ENCODE peak calls at places on chromosomes 3 and 15, in five cellular contexts. X, N, T, A and K are unnamed samples.

GRCh38 chr15:28082891-28083688 is 16.0 kb downstream of the OCA2 start:
- DNase-seq in X (no peak), N (no peak), T (no peak), A (no peak), K (no peak)

GRCh38 chr3:71319771-71320170 is 263.8 kb downstream of the FOXP1 start:
- DNase-seq in X (no peak), N (no peak), T (no peak), A (no peak), K (no peak)

GRCh38 chr3:43371494-43371893 is 85.2 kb downstream of the SNRK start:
- DNase-seq in X (no peak), N (no peak), T (no peak), A (no peak), K (no peak)

GRCh38 chr3:196524527-196524926 is 9.4 kb upstream of the SMCO1 start:
- DNase-seq in X (no peak), N (no peak), T (peak), A (no peak), K (no peak)

GRCh38 chr3:4696266-4696665 is 203.1 kb downstream of the ITPR1 start:
- DNase-seq in X (no peak), N (no peak), T (no peak), A (no peak), K (no peak)

GRCh38 chr3:52240059-52240885 is 1.3 kb upstream of the TWF2 start:
- DNase-seq in X (no peak), N (peak), T (peak), A (no peak), K (peak)

GRCh38 chr15:101725073-101725472 is 800 bp upstream of the TARS3 start:
- DNase-seq in X (no peak), N (no peak), T (no peak), A (no peak), K (no peak)

GRCh38 chr15:70493787-70494514 is 269.4 kb downstream of the UACA start:
- DNase-seq in X (no peak), N (peak), T (no peak), A (no peak), K (no peak)

GRCh38 chr15:34436956-34437442 is 609 bp downstream of the GOLGA8A start:
- DNase-seq in X (peak), N (peak), T (peak), A (peak), K (no peak)

GRCh38 chr3:197520311-197521276 is 35.2 kb downstream of the BDH1 start:
- DNase-seq in X (no peak), N (peak), T (peak), A (peak), K (no peak)

GRCh38 chr3:46690798-46691197 is 2.7 kb downstream of the ALS2CL start:
- DNase-seq in X (peak), N (no peak), T (peak), A (peak), K (no peak)

GRCh38 chr15:29129903-29130302 is 139.7 kb downstream of the NSMCE3 start:
- DNase-seq in X (no peak), N (no peak), T (no peak), A (no peak), K (no peak)

GRCh38 chr3:183664913-183665381 is 29.5 kb downstream of the KLHL24 start:
- DNase-seq in X (no peak), N (peak), T (peak), A (no peak), K (no peak)

GRCh38 chr15:72758195-72758594 is 25.4 kb downstream of the ADPGK start:
- DNase-seq in X (no peak), N (peak), T (peak), A (no peak), K (peak)

GRCh38 chr15:50778089-50778488 is 12.6 kb upstream of the SPPL2A start:
- DNase-seq in X (no peak), N (no peak), T (no peak), A (no peak), K (no peak)

GRCh38 chr3:71069797-71070196 is 513.7 kb downstream of the FOXP1 start:
- DNase-seq in X (peak), N (no peak), T (peak), A (peak), K (no peak)

GRCh38 chr3:133393691-133394474 is 6.0 kb upstream of the BFSP2 start:
- DNase-seq in X (no peak), N (peak), T (peak), A (no peak), K (no peak)

GRCh38 chr3:15797600-15798303 is at the start of gene ANKRD28:
- DNase-seq in X (no peak), N (peak), T (peak), A (no peak), K (peak)

GRCh38 chr15:89167267-89168176 is 53.9 kb downstream of the RLBP1 start:
- DNase-seq in X (no peak), N (peak), T (peak), A (peak), K (no peak)

GRCh38 chr15:79310612-79310984 is 314 bp upstream of the TMED3 start:
- DNase-seq in X (no peak), N (peak), T (peak), A (no peak), K (no peak)

GRCh38 chr3:186254676-186255665 is 107.1 kb downstream of the DGKG start:
- DNase-seq in X (no peak), N (no peak), T (peak), A (no peak), K (no peak)

GRCh38 chr15:60695713-60696522 is 217.0 kb upstream of the ICE2 start:
- DNase-seq in X (no peak), N (peak), T (no peak), A (no peak), K (no peak)

GRCh38 chr3:42839616-42840015 is 30.4 kb downstream of the ACKR2 start:
- DNase-seq in X (no peak), N (peak), T (peak), A (peak), K (peak)

GRCh38 chr15:28975766-28976179 is 90.0 kb downstream of the APBA2 start:
- DNase-seq in X (no peak), N (peak), T (peak), A (no peak), K (peak)

GRCh38 chr3:134039161-134039862 is 9.6 kb upstream of the SLCO2A1 start:
- DNase-seq in X (no peak), N (no peak), T (no peak), A (peak), K (no peak)

GRCh38 chr3:195178124-195178910 is 92.6 kb downstream of the XXYLT1 start:
- DNase-seq in X (peak), N (no peak), T (no peak), A (peak), K (no peak)

GRCh38 chr3:116440196-116440595 is 5.1 kb downstream of the LSAMP start:
- DNase-seq in X (no peak), N (peak), T (peak), A (no peak), K (no peak)

GRCh38 chr3:81472600-81473362 is 288.7 kb downstream of the GBE1 start:
- DNase-seq in X (no peak), N (peak), T (no peak), A (no peak), K (no peak)

GRCh38 chr3:112007641-112008040 is 8.9 kb downstream of the TAGLN3 start:
- DNase-seq in X (no peak), N (no peak), T (peak), A (peak), K (peak)

GRCh38 chr3:48564022-48564421 is 441 bp upstream of the UCN2 start:
- DNase-seq in X (peak), N (peak), T (peak), A (peak), K (peak)

GRCh38 chr3:65342084-65342683 is 654.4 kb upstream of the ADAMTS9 start:
- DNase-seq in X (peak), N (peak), T (peak), A (peak), K (no peak)

GRCh38 chr15:40769310-40770146 is at the start of gene C15orf62:
- DNase-seq in X (no peak), N (peak), T (peak), A (peak), K (no peak)

GRCh38 chr3:111031538-111031937 is 40.1 kb upstream of the NECTIN3 start:
- DNase-seq in X (no peak), N (no peak), T (no peak), A (no peak), K (no peak)

DNA sequence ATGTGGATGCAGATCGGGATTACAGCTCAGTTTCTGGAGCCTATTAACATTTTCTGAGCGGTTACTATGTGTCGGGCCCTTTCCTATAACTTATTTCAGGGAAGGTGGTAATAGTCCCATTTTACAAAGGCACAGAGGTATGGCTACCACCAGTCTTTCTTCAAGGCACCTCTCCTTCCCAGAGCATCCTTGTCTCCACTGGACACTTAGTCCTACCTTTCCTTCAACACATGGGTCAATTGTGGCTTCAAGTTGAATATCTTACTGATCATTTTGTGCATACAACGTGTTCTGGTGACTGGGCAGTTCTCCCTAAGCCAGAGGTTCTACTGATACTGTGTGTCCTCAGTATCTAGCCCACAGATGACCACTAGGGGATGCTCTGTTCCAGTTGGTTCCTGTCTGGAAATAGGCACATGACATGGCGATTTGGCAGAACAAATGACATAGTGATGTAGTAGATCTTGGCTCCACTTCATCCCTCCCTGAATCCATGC is 60.7 kb upstream of the CMTM8 start:
- DNase-seq in X (peak), N (peak), T (peak), A (peak), K (peak)
- TF ChIP-seq CTCF in X (peak), N (peak), T (peak), A (peak), K (peak)

DNA sequence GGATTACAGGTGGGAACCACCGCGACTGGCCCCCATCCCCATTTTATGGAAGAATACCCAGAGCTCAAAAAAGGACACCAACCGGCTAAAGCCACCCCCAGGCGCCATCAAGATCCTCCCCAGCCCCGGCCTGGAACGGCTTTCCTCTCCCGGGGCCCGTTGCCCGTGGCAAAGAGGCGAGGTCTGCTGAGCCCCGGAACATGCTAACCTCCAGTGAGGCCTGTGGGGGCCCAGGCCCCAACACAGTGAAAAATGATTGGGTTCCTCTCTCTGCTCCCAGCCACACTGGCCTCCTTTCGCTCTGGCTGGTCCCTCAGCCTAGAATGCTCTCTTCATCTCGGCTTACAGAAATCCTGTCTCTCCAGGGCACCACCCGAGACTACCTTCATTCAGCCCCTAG is 46.5 kb upstream of the SMAD6 start:
- DNase-seq in X (no peak), N (no peak), T (no peak), A (no peak), K (no peak)
- H3K4me3 ChIP-seq in X (peak), N (no peak), T (no peak), A (no peak), K (no peak)

DNA sequence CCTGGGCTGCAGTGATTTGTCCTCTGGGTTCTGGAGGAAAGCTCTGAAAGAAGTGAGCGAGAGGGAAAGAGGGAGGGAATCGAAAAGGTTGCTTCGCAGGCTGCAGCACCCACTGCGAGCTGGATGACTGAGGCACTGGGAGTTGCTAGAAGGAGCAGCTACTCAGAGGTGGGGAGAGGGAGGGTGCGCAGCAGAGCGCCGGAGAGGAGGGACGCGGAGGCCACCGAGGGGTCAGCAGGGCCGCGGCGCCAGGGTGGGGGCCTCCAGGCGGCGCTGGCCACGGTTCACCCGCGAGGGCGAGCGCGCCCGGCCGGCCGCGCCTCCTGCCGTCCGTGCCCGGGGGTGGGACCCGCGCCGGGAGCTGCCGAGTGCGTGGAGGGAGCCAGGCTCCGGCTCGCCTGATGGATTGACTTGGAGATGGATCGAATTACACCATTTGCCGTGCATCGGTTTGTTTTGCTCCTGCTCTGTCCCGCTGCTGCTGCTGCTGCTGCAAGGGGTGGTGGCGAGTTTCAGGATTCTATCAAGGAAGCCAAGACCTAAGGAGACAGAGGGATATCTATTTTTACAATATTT is at the start of gene SEMA6D:
- DNase-seq in X (peak), N (peak), T (peak), A (peak), K (peak)
- TF ChIP-seq CTCF in X (peak), N (peak), T (no peak), A (peak), K (peak)

DNA sequence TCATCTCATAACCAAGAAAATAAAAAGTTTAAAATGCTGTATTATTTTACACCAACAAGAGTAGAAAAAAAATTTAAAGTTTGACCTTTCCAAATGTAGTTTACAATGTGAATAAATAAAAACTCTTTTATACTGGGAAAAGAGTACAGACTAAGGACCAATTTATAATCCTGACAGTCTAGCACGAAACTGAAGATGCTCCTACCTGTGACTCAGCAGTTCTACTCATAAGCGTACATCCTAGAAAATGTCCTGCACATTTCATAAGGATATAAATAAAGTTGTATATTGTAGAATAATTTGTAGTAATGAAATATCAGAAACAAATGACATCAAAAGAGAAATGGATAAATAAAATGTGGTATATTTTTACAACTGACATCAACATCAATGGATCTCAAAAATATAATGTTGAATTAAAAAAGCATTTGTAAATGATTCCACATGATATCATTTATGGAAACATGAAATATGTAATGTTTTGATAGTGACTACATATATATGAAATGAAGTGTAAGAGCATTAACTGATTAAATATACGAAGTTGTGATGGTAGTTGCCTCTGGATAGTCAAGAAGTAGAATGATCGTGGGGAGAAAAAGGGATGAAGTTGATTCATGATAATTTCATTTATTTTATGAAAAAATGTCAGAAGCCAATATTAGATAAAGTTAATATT is 161.3 kb upstream of the CBLB start:
- DNase-seq in X (no peak), N (peak), T (no peak), A (no peak), K (no peak)
- H3K4me3 ChIP-seq in X (no peak), N (no peak), T (no peak), A (no peak), K (no peak)

GRCh38 chr15:76200083-76200465 is 111.2 kb downstream of the ETFA start:
- DNase-seq in X (no peak), N (no peak), T (no peak), A (no peak), K (no peak)
- TF ChIP-seq CTCF in X (no peak), N (no peak), T (no peak), A (no peak), K (no peak)

GRCh38 chr3:177345049-177345972 is 148.0 kb upstream of the TBL1XR1 start:
- DNase-seq in X (peak), N (peak), T (peak), A (peak), K (peak)
- H3K4me3 ChIP-seq in X (no peak), N (no peak), T (no peak), A (no peak), K (no peak)

GRCh38 chr3:149486726-149487125 is 12.2 kb downstream of the TM4SF4 start:
- DNase-seq in X (no peak), N (no peak), T (no peak), A (no peak), K (no peak)

GRCh38 chr3:149490260-149490971 is 15.9 kb downstream of the TM4SF4 start:
- DNase-seq in X (no peak), N (no peak), T (no peak), A (no peak), K (no peak)

GRCh38 chr3:149493315-149494021 is 19.0 kb downstream of the TM4SF4 start:
- DNase-seq in X (no peak), N (no peak), T (no peak), A (no peak), K (no peak)

GRCh38 chr3:149487598-149488197 is 13.2 kb downstream of the TM4SF4 start:
- DNase-seq in X (no peak), N (no peak), T (no peak), A (no peak), K (no peak)

DNA sequence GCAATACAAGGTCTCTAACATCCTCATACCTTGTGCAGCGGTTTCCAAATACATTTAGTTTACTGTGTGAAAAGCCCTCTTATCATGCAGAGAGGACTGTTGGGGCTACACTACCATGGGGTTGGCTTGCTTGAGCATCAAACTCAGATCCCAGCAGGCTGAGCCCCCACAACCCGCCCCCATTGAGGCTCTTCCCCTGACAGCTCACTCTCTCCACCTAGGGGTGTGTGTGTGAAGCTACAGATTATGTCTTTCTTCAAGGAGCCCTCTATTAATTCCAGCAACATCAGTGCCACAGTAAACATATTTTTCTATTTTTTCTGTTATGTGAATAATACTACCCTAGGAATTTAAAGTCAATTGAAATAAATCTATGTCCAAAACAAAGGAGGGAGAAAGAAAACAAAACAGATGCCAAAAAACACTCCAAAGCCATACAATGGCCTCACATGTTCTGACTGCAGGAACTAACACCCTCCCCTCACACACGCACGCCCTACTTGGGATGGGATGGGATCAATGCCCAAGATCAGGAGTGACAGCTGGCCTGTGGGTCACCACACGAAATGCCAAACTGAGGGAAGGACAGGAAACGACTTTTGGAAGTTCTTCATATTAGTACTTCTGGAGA is 14.7 kb downstream of the TM4SF4 start:
- DNase-seq in X (no peak), N (no peak), T (peak), A (no peak), K (no peak)
- TF ChIP-seq CTCF in X (peak), N (peak), T (peak), A (peak), K (peak)